ENCODE peak calls at places on chromosomes 1 and 21, in five cellular contexts. I is OCI-LY7, V is PC-3, J is hepatocyte, G is GM23338. L is an unnamed sample.

GRCh38 chr1:73701816-73702215 is 496.2 kb downstream of the LRRIQ3 start:
- DNase-seq in I (no peak), V (no peak), J (no peak), G (peak; percentile 4), L (no peak)

GRCh38 chr1:151612506-151613274 is 840 bp downstream of the SNX27 start:
- DNase-seq in I (peak; percentile 30), V (no peak), J (peak; percentile 44), G (peak; percentile 53), L (no peak)

GRCh38 chr1:32465541-32466002 is 700 bp downstream of the ZBTB8B start:
- DNase-seq in I (no peak), V (no peak), J (no peak), G (peak; percentile 52), L (no peak)

GRCh38 chr1:110339427-110340206 is 440 bp downstream of the RBM15 start:
- DNase-seq in I (peak; percentile 71), V (peak; percentile 23), J (peak; percentile 83), G (peak; percentile 76), L (peak; percentile 41)

GRCh38 chr1:202710070-202711025 is at the start of gene SYT2:
- DNase-seq in I (no peak), V (no peak), J (peak; percentile 68), G (peak; percentile 78), L (no peak)

GRCh38 chr1:59006932-59007331 is 223.1 kb upstream of the JUN start:
- DNase-seq in I (no peak), V (no peak), J (no peak), G (no peak), L (no peak)

GRCh38 chr21:45644041-45644906 is 749 bp downstream of the PCBP3 start:
- DNase-seq in I (no peak), V (peak; percentile 15), J (peak; percentile 57), G (peak; percentile 26), L (peak; percentile 82)

GRCh38 chr1:18945401-18945849 is 11.1 kb downstream of the IFFO2 start:
- DNase-seq in I (no peak), V (no peak), J (peak; percentile 86), G (peak; percentile 58), L (no peak)

GRCh38 chr1:155083865-155084721 is 5.5 kb downstream of the EFNA3 start:
- DNase-seq in I (peak; percentile 59), V (peak; percentile 71), J (peak; percentile 52), G (no peak), L (peak; percentile 68)

GRCh38 chr1:119188926-119189325 is 48.5 kb upstream of the WARS2 start:
- DNase-seq in I (no peak), V (no peak), J (no peak), G (no peak), L (no peak)

GRCh38 chr1:201095581-201096531 is 16.4 kb downstream of the CACNA1S start:
- DNase-seq in I (peak; percentile 48), V (no peak), J (no peak), G (no peak), L (no peak)

GRCh38 chr1:243293941-243294722 is 38.3 kb downstream of the SDCCAG8 start:
- DNase-seq in I (no peak), V (no peak), J (no peak), G (peak; percentile 21), L (no peak)

GRCh38 chr1:39973503-39974135 is 18.7 kb downstream of the MFSD2A start:
- DNase-seq in I (peak; percentile 77), V (peak; percentile 78), J (peak; percentile 86), G (peak; percentile 88), L (peak; percentile 74)

GRCh38 chr1:224251741-224252146 is 68.7 kb downstream of the DEGS1 start:
- DNase-seq in I (no peak), V (no peak), J (no peak), G (no peak), L (no peak)

GRCh38 chr1:228793032-228793431 is 57.8 kb downstream of the RHOU start:
- DNase-seq in I (no peak), V (no peak), J (no peak), G (no peak), L (no peak)

GRCh38 chr1:50542362-50542761 is 119.1 kb upstream of the DMRTA2 start:
- DNase-seq in I (no peak), V (no peak), J (no peak), G (no peak), L (no peak)

GRCh38 chr1:216961516-216961915 is 238.3 kb upstream of the ESRRG start:
- DNase-seq in I (no peak), V (peak; percentile 47), J (no peak), G (no peak), L (no peak)

GRCh38 chr21:33265664-33266049 is 510 bp upstream of the IL10RB start:
- DNase-seq in I (peak; percentile 80), V (peak; percentile 31), J (peak; percentile 56), G (peak; percentile 65), L (peak; percentile 54)
- H3K4me3 ChIP-seq in I (peak overlapping the region; percentile 78), V (peak overlapping the region; percentile 88), J (peak overlapping the region; percentile 95), G (peak overlapping the region; percentile 80), L (peak overlapping the region; percentile 72)

DNA sequence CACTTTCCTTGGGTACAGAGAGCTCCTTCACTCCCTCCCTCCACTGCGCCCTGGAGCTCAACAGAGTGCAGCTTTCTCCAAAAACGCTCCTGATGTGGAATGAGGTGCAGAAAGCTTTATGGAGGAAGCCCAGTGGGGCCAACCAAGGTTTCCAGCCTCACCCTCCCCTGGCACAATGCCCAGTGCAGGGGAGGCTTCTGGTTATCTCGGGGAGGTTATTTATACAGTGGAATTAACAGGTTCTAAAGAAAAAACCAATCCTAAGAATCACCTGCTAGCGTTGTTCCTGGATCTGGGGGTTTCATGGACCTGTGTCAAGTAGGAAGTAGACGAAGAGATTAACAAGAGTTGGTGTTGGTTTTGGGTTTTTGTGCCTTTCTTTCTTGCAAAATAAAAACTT is at the start of gene ITLN1:
- DNase-seq in I (no peak), V (no peak), J (no peak), G (no peak), L (no peak)
- TF ChIP-seq EZH2phosphoT487 in I (no peak), V (no peak), J (no peak), G (no peak), L (no peak)

DNA sequence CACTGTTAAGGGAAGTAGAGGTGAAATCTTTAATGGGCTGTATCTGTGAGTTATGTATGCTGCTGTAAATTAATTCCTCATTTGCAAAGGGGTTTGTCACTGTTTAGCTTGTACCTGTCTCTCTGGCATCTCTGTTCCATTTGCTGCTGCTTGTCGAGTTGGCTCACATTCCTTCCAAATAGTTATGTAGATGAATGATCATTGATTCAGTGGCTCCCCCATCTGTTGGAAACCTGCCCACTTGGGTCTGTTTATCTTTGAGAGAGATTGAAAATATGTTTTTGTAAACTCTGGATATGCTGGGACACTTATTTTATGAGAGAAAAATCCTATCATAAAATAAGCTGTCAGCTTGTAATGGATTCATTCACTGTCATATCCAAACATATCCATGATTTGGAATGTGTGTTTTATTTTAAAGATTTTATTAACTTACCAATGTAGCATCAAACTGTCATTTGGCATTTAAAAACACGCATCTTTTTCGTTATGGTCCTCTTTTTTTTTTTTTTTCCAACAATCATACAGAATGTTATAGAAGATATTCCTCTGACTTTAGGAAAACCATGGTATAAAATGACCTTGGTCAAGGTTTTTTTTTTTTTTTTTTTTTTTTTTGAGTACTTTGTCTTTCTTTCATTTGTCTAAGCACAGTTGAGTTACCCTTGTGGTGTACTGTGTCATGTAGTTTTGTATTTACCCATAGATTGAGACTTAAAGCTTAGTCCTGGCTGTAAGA is 3.5 kb downstream of the RYR2 start:
- DNase-seq in I (no peak), V (no peak), J (no peak), G (peak; percentile 85), L (no peak)
- H3K4me3 ChIP-seq in I (no peak overlapping the region), V (no peak overlapping the region), J (no peak overlapping the region), G (peak overlapping the region; percentile 70), L (no peak overlapping the region)

DNA sequence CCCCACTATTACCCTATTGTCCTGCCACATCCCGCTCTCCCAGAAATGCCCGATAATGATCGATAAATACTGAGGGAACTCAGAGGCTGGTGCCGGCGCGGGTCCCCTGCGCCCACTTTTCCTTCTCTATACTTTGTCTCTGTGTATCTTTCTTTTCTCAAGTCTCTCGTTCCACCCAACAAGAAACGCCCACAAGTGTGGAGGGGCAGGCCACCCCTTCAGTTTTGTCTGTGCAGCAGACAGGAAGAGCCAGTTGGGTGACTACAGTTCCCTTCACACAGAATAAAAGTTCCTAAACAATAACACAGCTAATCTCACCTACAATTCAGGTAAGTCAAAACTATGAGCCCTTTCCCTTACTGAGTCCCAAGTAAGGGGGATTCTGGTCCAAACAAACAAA is 423.7 kb downstream of the SMYD3 start:
- DNase-seq in I (no peak), V (no peak), J (no peak), G (no peak), L (no peak)
- TF ChIP-seq EZH2phosphoT487 in I (no peak), V (no peak), J (no peak), G (no peak), L (no peak)

GRCh38 chr1:9850442-9851162 is 26.8 kb upstream of the CLSTN1 start:
- DNase-seq in I (peak; percentile 72), V (no peak), J (no peak), G (peak; percentile 48), L (no peak)
- H3K4me3 ChIP-seq in I (peak overlapping the region; percentile 73), V (no peak overlapping the region), J (no peak overlapping the region), G (no peak overlapping the region), L (no peak overlapping the region)

GRCh38 chr1:234958066-234958701 is 170.5 kb downstream of the TOMM20 start:
- DNase-seq in I (no peak), V (no peak), J (no peak), G (peak; percentile 34), L (no peak)

GRCh38 chr1:234955107-234955731 is 173.4 kb downstream of the TOMM20 start:
- DNase-seq in I (peak; percentile 44), V (no peak), J (peak; percentile 75), G (no peak), L (no peak)

GRCh38 chr1:234958702-234959649 is 169.7 kb downstream of the TOMM20 start:
- DNase-seq in I (no peak), V (no peak), J (no peak), G (no peak), L (no peak)

GRCh38 chr1:234957330-234958065 is 171.1 kb downstream of the TOMM20 start:
- DNase-seq in I (no peak), V (peak; percentile 86), J (peak; percentile 85), G (peak; percentile 42), L (no peak)

DNA sequence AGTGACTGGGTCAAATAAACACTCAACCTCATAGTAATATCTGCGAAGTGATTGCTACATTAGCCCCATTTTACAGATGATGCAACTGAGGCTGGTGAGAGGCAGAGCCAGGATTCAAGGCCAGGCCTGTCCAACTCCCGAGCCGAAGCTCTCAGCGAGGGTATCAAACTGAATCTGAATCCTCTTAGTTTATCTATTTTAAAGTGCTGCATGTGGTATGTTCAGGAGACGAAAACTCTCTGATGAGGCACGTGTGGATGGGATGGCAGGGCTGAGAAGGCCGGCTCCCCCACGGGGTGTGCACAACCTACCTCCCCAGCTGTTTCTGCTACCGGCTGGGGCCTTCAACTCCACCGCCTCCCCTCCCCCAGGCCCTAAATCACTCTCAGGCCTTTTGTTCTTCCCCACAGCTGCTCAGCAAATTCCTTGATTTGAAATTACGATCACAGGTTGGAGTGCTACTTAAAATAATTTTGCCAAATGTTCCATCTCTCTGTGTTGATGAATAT is 171.8 kb downstream of the TOMM20 start:
- DNase-seq in I (no peak), V (no peak), J (no peak), G (peak; percentile 60), L (no peak)
- TF ChIP-seq EZH2phosphoT487 in I (no peak), V (no peak), J (no peak), G (no peak), L (no peak)

GRCh38 chr1:150127464-150127863 is 22.3 kb upstream of the PLEKHO1 start:
- DNase-seq in I (no peak), V (no peak), J (no peak), G (no peak), L (no peak)
- H3K4me3 ChIP-seq in I (no peak overlapping the region), V (no peak overlapping the region), J (no peak overlapping the region), G (no peak overlapping the region), L (no peak overlapping the region)